ENCODE peak calls at places on chromosome 12, in four cellular contexts. One of them, this sample, is unnamed.

GRCh38 chr12:116595186-116595585 is 36.0 kb downstream of the MAP1LC3B2 start:
- DNase-seq in A549: no peak
- DNase-seq in AG09309: peak
- DNase-seq in astrocyte of the cerebellum: peak
- DNase-seq in this sample: no peak

GRCh38 chr12:70592664-70593063 is 44.6 kb downstream of the PTPRB start:
- DNase-seq in A549: no peak
- DNase-seq in AG09309: no peak
- DNase-seq in astrocyte of the cerebellum: no peak
- DNase-seq in this sample: no peak

GRCh38 chr12:15208140-15208539 is 13.1 kb downstream of the RERG start:
- DNase-seq in A549: peak
- DNase-seq in AG09309: no peak
- DNase-seq in astrocyte of the cerebellum: no peak
- DNase-seq in this sample: no peak

GRCh38 chr12:66321433-66321832 is 19.1 kb downstream of the HELB start:
- DNase-seq in A549: no peak
- DNase-seq in AG09309: no peak
- DNase-seq in astrocyte of the cerebellum: no peak
- DNase-seq in this sample: no peak

GRCh38 chr12:54413284-54414190 is 5.5 kb downstream of the ITGA5 start:
- DNase-seq in A549: no peak
- DNase-seq in AG09309: no peak
- DNase-seq in astrocyte of the cerebellum: no peak
- DNase-seq in this sample: no peak

GRCh38 chr12:43060738-43061137 is 471.2 kb upstream of the PRICKLE1 start:
- DNase-seq in A549: no peak
- DNase-seq in AG09309: no peak
- DNase-seq in astrocyte of the cerebellum: no peak
- DNase-seq in this sample: no peak

GRCh38 chr12:43551971-43552559 is at the start of gene ADAMTS20:
- DNase-seq in A549: no peak
- DNase-seq in AG09309: no peak
- DNase-seq in astrocyte of the cerebellum: no peak
- DNase-seq in this sample: no peak

GRCh38 chr12:7018350-7019042 is at the start of gene LPCAT3:
- DNase-seq in A549: peak
- DNase-seq in AG09309: peak
- DNase-seq in astrocyte of the cerebellum: peak
- DNase-seq in this sample: peak

GRCh38 chr12:31835276-31835882 is 106.6 kb upstream of the AMN1 start:
- DNase-seq in A549: peak
- DNase-seq in AG09309: no peak
- DNase-seq in astrocyte of the cerebellum: no peak
- DNase-seq in this sample: no peak

GRCh38 chr12:50190859-50191258 is 23.7 kb upstream of the CERS5 start:
- DNase-seq in A549: no peak
- DNase-seq in AG09309: no peak
- DNase-seq in astrocyte of the cerebellum: no peak
- DNase-seq in this sample: no peak

GRCh38 chr12:33670284-33670683 is 230.7 kb upstream of the SYT10 start:
- DNase-seq in A549: no peak
- DNase-seq in AG09309: no peak
- DNase-seq in astrocyte of the cerebellum: no peak
- DNase-seq in this sample: no peak

GRCh38 chr12:131088701-131089525 is 135.2 kb downstream of the ADGRD1 start:
- DNase-seq in A549: no peak
- DNase-seq in AG09309: no peak
- DNase-seq in astrocyte of the cerebellum: no peak
- DNase-seq in this sample: no peak

GRCh38 chr12:34600592-34601462 is 578.5 kb downstream of the ALG10 start:
- DNase-seq in A549: no peak
- DNase-seq in AG09309: no peak
- DNase-seq in astrocyte of the cerebellum: no peak
- DNase-seq in this sample: no peak

GRCh38 chr12:98653866-98654493 is 8.9 kb downstream of the APAF1 start:
- DNase-seq in A549: peak
- DNase-seq in AG09309: peak
- DNase-seq in astrocyte of the cerebellum: peak
- DNase-seq in this sample: no peak

GRCh38 chr12:46385439-46385838 is 12.9 kb upstream of the SLC38A2 start:
- DNase-seq in A549: peak
- DNase-seq in AG09309: no peak
- DNase-seq in astrocyte of the cerebellum: no peak
- DNase-seq in this sample: no peak

GRCh38 chr12:92505373-92506340 is 197.1 kb upstream of the PLEKHG7 start:
- DNase-seq in A549: no peak
- DNase-seq in AG09309: no peak
- DNase-seq in astrocyte of the cerebellum: no peak
- DNase-seq in this sample: no peak

GRCh38 chr12:70637286-70637685 is at the start of gene PTPRB:
- DNase-seq in A549: no peak
- DNase-seq in AG09309: no peak
- DNase-seq in astrocyte of the cerebellum: no peak
- DNase-seq in this sample: no peak

GRCh38 chr12:105418821-105419291 is 88.4 kb downstream of the C12orf75 start:
- DNase-seq in A549: no peak
- DNase-seq in AG09309: peak
- DNase-seq in astrocyte of the cerebellum: no peak
- DNase-seq in this sample: no peak

GRCh38 chr12:48296586-48297396 is 53.9 kb downstream of the ZNF641 start:
- DNase-seq in A549: peak
- DNase-seq in AG09309: peak
- DNase-seq in astrocyte of the cerebellum: peak
- DNase-seq in this sample: peak
- H3K4me3 ChIP-seq in A549: peak
- H3K4me3 ChIP-seq in AG09309: peak
- H3K4me3 ChIP-seq in astrocyte of the cerebellum: peak
- H3K4me3 ChIP-seq in this sample: peak

DNA sequence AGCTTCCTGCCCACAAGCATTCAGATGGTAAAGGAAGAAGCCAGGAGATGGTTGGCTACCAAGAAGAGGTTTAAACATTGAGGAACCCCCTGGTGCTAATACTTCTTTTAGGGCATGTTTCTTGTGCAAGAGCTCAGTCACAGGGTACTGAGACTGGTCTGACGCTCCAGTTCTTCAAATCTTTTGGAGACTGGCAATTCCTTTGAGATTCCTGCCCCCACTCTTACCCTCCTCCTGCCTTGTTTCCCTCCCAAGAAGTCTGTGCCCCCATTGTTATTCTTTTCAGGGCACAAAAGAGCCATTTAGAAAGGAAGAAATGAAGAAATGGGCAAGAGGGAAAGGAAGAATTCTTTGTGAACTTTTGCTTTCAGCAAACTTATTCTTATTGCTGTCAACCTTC is 11.8 kb downstream of the A2ML1 start:
- DNase-seq in A549: no peak
- DNase-seq in AG09309: no peak
- DNase-seq in astrocyte of the cerebellum: no peak
- DNase-seq in this sample: no peak
- TF ChIP-seq CTCF in A549: no peak
- TF ChIP-seq CTCF in AG09309: no peak
- TF ChIP-seq CTCF in astrocyte of the cerebellum: no peak
- TF ChIP-seq CTCF in this sample: no peak

DNA sequence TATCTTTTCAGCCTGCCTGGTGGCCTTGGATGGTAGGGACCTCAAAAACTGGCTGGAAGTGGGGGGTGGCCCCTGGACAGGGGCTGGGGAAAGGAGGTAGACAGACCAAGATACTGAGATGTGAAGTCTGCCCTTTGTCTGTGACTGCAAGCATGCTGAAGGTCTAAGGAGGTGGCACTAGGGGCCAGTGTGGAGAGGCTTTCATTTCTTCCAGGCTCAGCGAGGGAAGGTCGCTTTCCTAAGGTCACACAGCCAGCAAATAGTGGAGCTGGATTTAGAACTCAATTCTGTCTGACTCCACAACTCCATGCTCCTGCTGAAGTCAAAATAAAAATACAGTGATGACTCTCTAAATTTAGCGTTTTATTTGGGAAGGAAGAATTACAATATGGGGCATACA is 11.3 kb upstream of the PLBD2 start:
- DNase-seq in A549: no peak
- DNase-seq in AG09309: no peak
- DNase-seq in astrocyte of the cerebellum: no peak
- DNase-seq in this sample: no peak
- H3K4me3 ChIP-seq in A549: no peak
- H3K4me3 ChIP-seq in AG09309: no peak
- H3K4me3 ChIP-seq in astrocyte of the cerebellum: no peak
- H3K4me3 ChIP-seq in this sample: no peak

GRCh38 chr12:113889076-113889475 is 77.0 kb downstream of the RBM19 start:
- DNase-seq in A549: no peak
- DNase-seq in AG09309: peak
- DNase-seq in astrocyte of the cerebellum: no peak
- DNase-seq in this sample: no peak
- TF ChIP-seq CTCF in A549: no peak
- TF ChIP-seq CTCF in AG09309: peak
- TF ChIP-seq CTCF in astrocyte of the cerebellum: no peak
- TF ChIP-seq CTCF in this sample: no peak

GRCh38 chr12:1660304-1661187 is 30.3 kb upstream of the ADIPOR2 start:
- DNase-seq in A549: peak
- DNase-seq in AG09309: no peak
- DNase-seq in astrocyte of the cerebellum: no peak
- DNase-seq in this sample: no peak
- H3K4me3 ChIP-seq in A549: no peak
- H3K4me3 ChIP-seq in AG09309: no peak
- H3K4me3 ChIP-seq in astrocyte of the cerebellum: no peak
- H3K4me3 ChIP-seq in this sample: no peak

This sample was measured in epithelial cell of proximal tubule.